ENCODE peak calls at places on chromosome 10, in five cellular contexts. One of them, this sample, is unnamed.

GRCh38 chr10:78413294-78414055 is 379.8 kb downstream of the RPS24 start:
- DNase-seq in IMR-90: peak; percentile 31
- DNase-seq in fibroblast of lung: peak; percentile 28
- DNase-seq in colonic mucosa: no peak
- DNase-seq in PC-3: no peak
- DNase-seq in this sample: no peak

GRCh38 chr10:82934429-82934828 is 1059.4 kb downstream of the NRG3 start:
- DNase-seq in IMR-90: no peak
- DNase-seq in colonic mucosa: no peak
- DNase-seq in PC-3: no peak
- DNase-seq in fibroblast of lung: no peak
- DNase-seq in this sample: no peak

GRCh38 chr10:87505366-87506113 is 847 bp downstream of the MINPP1 start:
- DNase-seq in IMR-90: peak; percentile 61
- DNase-seq in PC-3: peak; percentile 63
- DNase-seq in colonic mucosa: peak; percentile 73
- DNase-seq in fibroblast of lung: peak; percentile 53
- DNase-seq in this sample: no peak

GRCh38 chr10:97534746-97535367 is 36.1 kb downstream of the UBTD1 start:
- DNase-seq in fibroblast of lung: peak; percentile 33
- DNase-seq in PC-3: peak; percentile 42
- DNase-seq in colonic mucosa: no peak
- DNase-seq in IMR-90: no peak
- DNase-seq in this sample: no peak

GRCh38 chr10:30505543-30506298 is 71.7 kb downstream of the MAP3K8 start:
- DNase-seq in PC-3: no peak
- DNase-seq in IMR-90: no peak
- DNase-seq in colonic mucosa: no peak
- DNase-seq in fibroblast of lung: no peak
- DNase-seq in this sample: no peak

GRCh38 chr10:12774219-12774894 is 227.2 kb downstream of the CCDC3 start:
- DNase-seq in PC-3: no peak
- DNase-seq in fibroblast of lung: no peak
- DNase-seq in colonic mucosa: no peak
- DNase-seq in IMR-90: no peak
- DNase-seq in this sample: no peak

GRCh38 chr10:29761916-29762315 is 127.1 kb upstream of the SVIL start:
- DNase-seq in fibroblast of lung: no peak
- DNase-seq in IMR-90: no peak
- DNase-seq in PC-3: no peak
- DNase-seq in colonic mucosa: no peak
- DNase-seq in this sample: no peak

GRCh38 chr10:68796609-68797008 is 30.7 kb upstream of the STOX1 start:
- DNase-seq in PC-3: peak; percentile 25
- DNase-seq in colonic mucosa: no peak
- DNase-seq in fibroblast of lung: peak; percentile 87
- DNase-seq in IMR-90: peak; percentile 67
- DNase-seq in this sample: peak; percentile 91

GRCh38 chr10:87696922-87697714 is 37.4 kb downstream of the PAPSS2 start:
- DNase-seq in fibroblast of lung: no peak
- DNase-seq in colonic mucosa: peak; percentile 64
- DNase-seq in PC-3: no peak
- DNase-seq in IMR-90: no peak
- DNase-seq in this sample: no peak

GRCh38 chr10:70761031-70761601 is 24.1 kb downstream of the TBATA start:
- DNase-seq in PC-3: peak; percentile 68
- DNase-seq in IMR-90: no peak
- DNase-seq in fibroblast of lung: no peak
- DNase-seq in colonic mucosa: no peak
- DNase-seq in this sample: no peak
- H3K9ac ChIP-seq in PC-3: no peak overlapping the region
- H3K9ac ChIP-seq in IMR-90: no peak overlapping the region
- H3K9ac ChIP-seq in fibroblast of lung: no peak overlapping the region
- H3K9ac ChIP-seq in colonic mucosa: no peak overlapping the region
- H3K9ac ChIP-seq in this sample: no peak overlapping the region

GRCh38 chr10:102202386-102202785 is 23.7 kb upstream of the ELOVL3 start:
- DNase-seq in IMR-90: no peak
- DNase-seq in PC-3: no peak
- DNase-seq in colonic mucosa: no peak
- DNase-seq in fibroblast of lung: no peak
- DNase-seq in this sample: no peak
- H3K9ac ChIP-seq in IMR-90: no peak overlapping the region
- H3K9ac ChIP-seq in PC-3: no peak overlapping the region
- H3K9ac ChIP-seq in colonic mucosa: no peak overlapping the region
- H3K9ac ChIP-seq in fibroblast of lung: no peak overlapping the region
- H3K9ac ChIP-seq in this sample: no peak overlapping the region

DNA sequence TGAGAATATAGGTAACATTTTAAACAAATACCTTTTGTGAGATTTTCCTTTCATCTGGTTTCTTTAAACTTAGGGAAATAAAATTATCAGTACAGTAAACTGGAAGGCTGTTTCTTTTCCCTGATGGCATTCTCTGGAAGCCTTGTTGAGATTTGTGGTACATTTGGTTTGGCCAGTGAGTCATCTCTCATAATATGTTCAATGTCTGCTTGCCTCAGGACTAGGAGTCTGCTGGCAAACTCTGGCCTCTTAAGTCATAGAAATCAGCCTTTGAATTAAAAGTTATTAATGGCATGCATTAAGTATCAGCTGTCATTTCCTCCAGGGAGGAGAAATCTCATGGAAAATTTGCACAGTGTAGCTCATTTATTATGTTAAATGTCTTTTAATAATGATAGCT is 316.6 kb upstream of the KIAA1217 start:
- DNase-seq in IMR-90: no peak
- DNase-seq in fibroblast of lung: peak; percentile 51
- DNase-seq in PC-3: peak; percentile 4
- DNase-seq in colonic mucosa: no peak
- DNase-seq in this sample: no peak
- H3K9ac ChIP-seq in IMR-90: no peak overlapping the region
- H3K9ac ChIP-seq in fibroblast of lung: no peak overlapping the region
- H3K9ac ChIP-seq in PC-3: no peak overlapping the region
- H3K9ac ChIP-seq in colonic mucosa: no peak overlapping the region
- H3K9ac ChIP-seq in this sample: no peak overlapping the region

GRCh38 chr10:124728830-124729661 is 15.1 kb downstream of the FAM53B start:
- DNase-seq in IMR-90: no peak
- DNase-seq in fibroblast of lung: no peak
- DNase-seq in colonic mucosa: no peak
- DNase-seq in PC-3: no peak
- DNase-seq in this sample: no peak

GRCh38 chr10:124727389-124727960 is 16.7 kb downstream of the FAM53B start:
- DNase-seq in fibroblast of lung: no peak
- DNase-seq in IMR-90: no peak
- DNase-seq in colonic mucosa: peak; percentile 74
- DNase-seq in PC-3: no peak
- DNase-seq in this sample: no peak

GRCh38 chr10:124730790-124731189 is 13.4 kb downstream of the FAM53B start:
- DNase-seq in fibroblast of lung: no peak
- DNase-seq in IMR-90: no peak
- DNase-seq in PC-3: peak; percentile 46
- DNase-seq in colonic mucosa: no peak
- DNase-seq in this sample: no peak

GRCh38 chr10:124725791-124726190 is 18.4 kb downstream of the FAM53B start:
- DNase-seq in IMR-90: no peak
- DNase-seq in fibroblast of lung: no peak
- DNase-seq in PC-3: no peak
- DNase-seq in colonic mucosa: no peak
- DNase-seq in this sample: no peak

DNA sequence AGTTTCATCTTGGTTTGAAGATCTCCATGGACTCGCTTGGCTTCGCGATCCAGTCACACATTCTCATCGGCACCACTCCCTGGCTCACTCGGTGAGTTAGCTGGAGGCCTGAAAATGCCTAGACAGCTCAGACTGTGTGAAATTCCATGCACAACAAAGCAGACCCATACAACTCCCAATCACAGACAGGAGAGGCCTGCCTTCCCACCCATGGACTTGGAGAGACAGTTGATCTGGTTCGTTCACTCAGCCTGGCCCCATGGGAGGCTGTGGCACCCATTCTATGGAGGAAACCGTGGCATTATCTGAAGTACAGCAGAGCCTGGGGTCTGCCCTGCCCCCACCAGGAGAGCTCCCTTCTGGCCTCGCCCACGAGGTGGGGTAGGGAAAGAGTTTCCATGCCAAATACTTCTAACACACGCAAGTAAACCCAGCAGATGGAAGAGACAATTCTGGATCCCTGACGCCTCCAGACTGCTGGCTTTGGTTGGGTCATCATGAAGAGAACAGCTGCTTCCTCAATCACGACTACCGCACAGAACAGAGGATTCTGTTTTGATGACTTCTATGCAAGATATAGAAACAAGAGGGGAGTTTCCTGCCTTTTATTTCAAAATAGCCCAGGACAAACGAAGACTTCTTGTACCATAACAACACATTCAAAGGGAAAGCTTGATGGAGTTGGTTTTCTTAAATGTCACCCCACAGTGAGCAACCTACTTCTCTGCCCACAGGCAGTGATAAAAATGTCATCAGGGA is 15.9 kb downstream of the FAM53B start:
- DNase-seq in PC-3: no peak
- DNase-seq in colonic mucosa: no peak
- DNase-seq in fibroblast of lung: no peak
- DNase-seq in IMR-90: peak; percentile 46
- DNase-seq in this sample: no peak
- H3K9ac ChIP-seq in PC-3: no peak overlapping the region
- H3K9ac ChIP-seq in colonic mucosa: no peak overlapping the region
- H3K9ac ChIP-seq in fibroblast of lung: no peak overlapping the region
- H3K9ac ChIP-seq in IMR-90: no peak overlapping the region
- H3K9ac ChIP-seq in this sample: no peak overlapping the region

DNA sequence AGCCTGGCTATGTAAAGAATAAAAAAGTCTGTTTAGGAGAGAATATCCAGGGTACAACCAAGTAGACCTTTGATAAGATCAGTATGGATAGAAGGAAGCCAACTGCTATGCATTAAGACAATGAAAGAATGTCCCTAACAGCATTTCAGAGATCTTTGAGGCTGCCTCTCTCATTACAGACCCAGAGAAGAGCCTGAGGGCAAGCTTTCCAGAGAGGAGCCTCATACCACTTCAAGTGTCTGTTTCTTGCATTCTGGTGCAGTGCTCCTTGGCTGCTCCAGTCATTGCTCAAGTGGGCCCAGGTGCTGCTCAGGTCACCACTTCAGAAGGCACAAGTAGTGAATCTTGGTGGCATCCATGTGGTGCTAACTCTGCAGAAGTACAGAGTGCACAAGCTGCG is 514.0 kb downstream of the PLXDC2 start:
- DNase-seq in PC-3: no peak
- DNase-seq in fibroblast of lung: no peak
- DNase-seq in colonic mucosa: no peak
- DNase-seq in IMR-90: no peak
- DNase-seq in this sample: no peak
- H3K9ac ChIP-seq in PC-3: no peak overlapping the region
- H3K9ac ChIP-seq in fibroblast of lung: no peak overlapping the region
- H3K9ac ChIP-seq in colonic mucosa: no peak overlapping the region
- H3K9ac ChIP-seq in IMR-90: no peak overlapping the region
- H3K9ac ChIP-seq in this sample: no peak overlapping the region

DNA sequence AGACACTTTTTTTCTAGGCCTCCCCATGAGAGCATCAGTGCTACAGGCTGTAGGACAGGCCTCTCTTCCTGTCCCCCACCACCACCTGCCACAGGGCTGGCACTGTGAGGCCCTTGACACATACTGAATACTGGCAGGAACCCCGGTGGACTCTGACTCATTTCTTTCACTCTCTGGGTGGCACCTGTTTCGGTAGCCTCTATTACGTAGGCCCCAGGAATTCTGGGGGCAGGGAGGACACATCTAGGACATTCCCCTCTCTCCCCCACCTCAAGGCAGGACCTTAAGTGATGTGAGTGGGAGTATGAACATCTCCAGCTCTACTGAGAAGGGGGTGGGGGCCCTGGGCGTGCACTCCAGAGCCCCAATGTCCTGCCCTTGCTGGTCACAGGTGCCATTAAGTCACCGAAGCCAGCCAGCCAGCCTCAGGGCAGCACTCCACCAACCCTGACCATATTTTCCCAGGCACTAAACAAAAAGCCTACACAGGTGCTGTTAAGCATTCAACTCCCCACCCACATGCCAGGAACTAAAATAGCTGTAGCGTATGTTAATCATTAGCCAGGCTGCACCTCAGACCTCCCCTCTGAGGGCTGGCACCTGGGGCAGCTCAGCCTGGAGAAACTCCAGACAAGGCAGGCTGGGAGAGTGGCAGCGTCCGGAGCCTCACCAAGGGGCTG is 8.9 kb downstream of the ANXA11 start:
- DNase-seq in PC-3: peak; percentile 100
- DNase-seq in fibroblast of lung: peak; percentile 74
- DNase-seq in IMR-90: peak; percentile 61
- DNase-seq in colonic mucosa: peak; percentile 89
- DNase-seq in this sample: peak; percentile 53
- H3K9ac ChIP-seq in PC-3: peak overlapping the region; percentile 57
- H3K9ac ChIP-seq in fibroblast of lung: no peak overlapping the region
- H3K9ac ChIP-seq in IMR-90: no peak overlapping the region
- H3K9ac ChIP-seq in colonic mucosa: peak overlapping the region; percentile 26
- H3K9ac ChIP-seq in this sample: peak overlapping the region; percentile 6

GRCh38 chr10:119119400-119119799 is 15.5 kb downstream of the DENND10 start:
- DNase-seq in fibroblast of lung: no peak
- DNase-seq in colonic mucosa: no peak
- DNase-seq in PC-3: no peak
- DNase-seq in IMR-90: no peak
- DNase-seq in this sample: no peak
- H3K9ac ChIP-seq in fibroblast of lung: no peak overlapping the region
- H3K9ac ChIP-seq in colonic mucosa: no peak overlapping the region
- H3K9ac ChIP-seq in PC-3: no peak overlapping the region
- H3K9ac ChIP-seq in IMR-90: no peak overlapping the region
- H3K9ac ChIP-seq in this sample: no peak overlapping the region

GRCh38 chr10:21912583-21912982 is 90.9 kb downstream of the DNAJC1 start:
- DNase-seq in IMR-90: peak; percentile 2
- DNase-seq in fibroblast of lung: no peak
- DNase-seq in colonic mucosa: no peak
- DNase-seq in PC-3: no peak
- DNase-seq in this sample: no peak
- H3K9ac ChIP-seq in IMR-90: no peak overlapping the region
- H3K9ac ChIP-seq in fibroblast of lung: no peak overlapping the region
- H3K9ac ChIP-seq in colonic mucosa: no peak overlapping the region
- H3K9ac ChIP-seq in PC-3: no peak overlapping the region
- H3K9ac ChIP-seq in this sample: no peak overlapping the region

DNA sequence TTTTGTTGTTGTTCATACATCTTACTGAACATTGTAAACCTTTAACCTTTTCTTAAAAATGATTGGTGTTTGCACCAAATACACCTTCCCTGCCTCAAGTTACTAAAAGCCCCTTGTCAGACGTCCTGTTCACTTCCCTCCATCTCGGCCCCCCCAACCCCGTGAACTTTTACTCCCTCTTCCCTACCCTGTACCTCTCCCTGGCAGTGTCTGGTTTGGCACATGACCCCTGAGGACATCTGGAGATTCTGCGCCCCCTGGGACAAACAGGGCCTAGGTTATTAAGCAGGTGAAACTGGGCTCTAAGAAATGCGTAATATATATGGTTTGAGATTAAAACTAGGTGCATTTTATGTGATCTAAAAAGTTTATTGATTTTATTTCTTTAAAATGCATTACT is 1.4 kb downstream of the PPP2R2D start:
- DNase-seq in IMR-90: no peak
- DNase-seq in fibroblast of lung: no peak
- DNase-seq in PC-3: no peak
- DNase-seq in colonic mucosa: no peak
- DNase-seq in this sample: no peak
- H3K9ac ChIP-seq in IMR-90: no peak overlapping the region
- H3K9ac ChIP-seq in fibroblast of lung: no peak overlapping the region
- H3K9ac ChIP-seq in PC-3: peak overlapping the region; percentile 83
- H3K9ac ChIP-seq in colonic mucosa: peak overlapping the region; percentile 31
- H3K9ac ChIP-seq in this sample: peak overlapping the region; percentile 94